ENCODE peak calls at places on chromosomes 12 and 14, in ten cellular contexts. C, J, R, P, W, O, S, I, D and U are unnamed samples.

GRCh38 chr12:116381744-116382455 is 104.4 kb upstream of the MED13L start:
- DNase-seq in C (no peak), S (no peak), I (no peak), R (no peak), P (peak; percentile 53), O (no peak), W (no peak), J (peak; percentile 93), D (no peak), U (no peak)

GRCh38 chr12:49693931-49694439 is 13.2 kb downstream of the FMNL3 start:
- DNase-seq in P (no peak), S (no peak), O (no peak), J (no peak), I (no peak), C (no peak), R (no peak), D (no peak), W (no peak), U (no peak)

GRCh38 chr12:114668151-114668891 is 15.7 kb downstream of the TBX3 start:
- DNase-seq in R (peak; percentile 78), W (peak; percentile 85), O (peak; percentile 85), D (peak; percentile 64), C (peak; percentile 93), P (peak; percentile 71), I (peak; percentile 86), S (no peak), J (peak; percentile 86), U (peak; percentile 82)

GRCh38 chr12:3242199-3242863 is 165.2 kb downstream of the TSPAN9 start:
- DNase-seq in R (no peak), I (no peak), P (no peak), J (no peak), C (no peak), S (no peak), D (no peak), W (peak; percentile 38), O (no peak), U (no peak)

GRCh38 chr14:93648440-93649168 is 139.7 kb downstream of the PRIMA1 start:
- DNase-seq in P (peak; percentile 57), C (no peak), D (no peak), J (no peak), S (no peak), R (peak; percentile 19), O (no peak), W (no peak), I (no peak), U (no peak)

GRCh38 chr12:109998904-109999648 is at the start of gene ANKRD13A:
- DNase-seq in W (peak; percentile 93), O (peak; percentile 93), J (peak; percentile 97), S (peak; percentile 45), C (peak; percentile 95), R (peak; percentile 86), D (peak; percentile 91), P (peak; percentile 87), I (peak; percentile 92), U (peak; percentile 88)

GRCh38 chr12:2687058-2687457 is 107.7 kb upstream of the FKBP4 start:
- DNase-seq in O (no peak), P (no peak), D (no peak), C (no peak), J (no peak), I (no peak), W (no peak), R (no peak), S (no peak), U (no peak)

GRCh38 chr12:22415342-22416309 is 81.1 kb upstream of the ST8SIA1 start:
- DNase-seq in P (no peak), S (no peak), I (no peak), D (no peak), C (no peak), O (no peak), W (peak; percentile 47), R (no peak), J (peak; percentile 41), U (peak; percentile 54)

GRCh38 chr12:3520168-3520567 is 29.2 kb downstream of the PRMT8 start:
- DNase-seq in O (no peak), R (no peak), J (no peak), C (no peak), D (no peak), S (no peak), W (peak; percentile 76), P (no peak), I (peak; percentile 82), U (peak; percentile 63)

GRCh38 chr12:121494093-121494787 is 86.6 kb downstream of the KDM2B start:
- DNase-seq in P (peak; percentile 75), S (no peak), I (no peak), O (peak; percentile 27), C (no peak), D (no peak), W (peak; percentile 30), R (peak; percentile 61), J (peak; percentile 36), U (peak; percentile 46)

GRCh38 chr14:99840265-99840664 is 47.1 kb downstream of the EML1 start:
- DNase-seq in D (no peak), O (no peak), I (no peak), W (no peak), R (no peak), J (no peak), S (no peak), P (no peak), C (no peak), U (no peak)

GRCh38 chr12:50740307-50740706 is 23.6 kb upstream of the ATF1 start:
- DNase-seq in W (no peak), J (no peak), R (no peak), D (no peak), S (no peak), I (no peak), P (no peak), C (no peak), O (no peak), U (no peak)

GRCh38 chr14:35932659-35933159 is 106.6 kb downstream of the BRMS1L start:
- DNase-seq in R (no peak), J (no peak), C (no peak), S (no peak), I (no peak), P (no peak), D (no peak), O (no peak), W (no peak), U (no peak)